ENCODE peak calls at places on chromosomes 2 and 18, in four cellular contexts. H, B, W and M are unnamed samples.

GRCh38 chr2:184611221-184612085 is 13.1 kb downstream of the ZNF804A start:
- DNase-seq in H (peak), B (no peak), W (no peak), M (no peak)

GRCh38 chr18:31042391-31043181 is at the start of gene DSC3:
- DNase-seq in H (peak), B (peak), W (peak), M (no peak)

GRCh38 chr2:134367915-134368911 is 114.3 kb downstream of the MGAT5 start:
- DNase-seq in H (no peak), B (no peak), W (no peak), M (no peak)

GRCh38 chr18:74775239-74775638 is 177.6 kb downstream of the ZNF407 start:
- DNase-seq in H (no peak), B (no peak), W (no peak), M (no peak)

GRCh38 chr2:99422599-99422998 is 67.2 kb downstream of the REV1 start:
- DNase-seq in H (no peak), B (no peak), W (no peak), M (no peak)

GRCh38 chr2:199734651-199735050 is 116.3 kb downstream of the FTCDNL1 start:
- DNase-seq in H (no peak), B (no peak), W (no peak), M (no peak)

GRCh38 chr2:29225814-29226213 is 110.6 kb downstream of the CLIP4 start:
- DNase-seq in H (no peak), B (peak), W (no peak), M (no peak)

GRCh38 chr18:36757081-36757480 is 71.7 kb downstream of the TPGS2 start:
- DNase-seq in H (peak), B (no peak), W (peak), M (no peak)

GRCh38 chr2:7368211-7368610 is 451.0 kb downstream of the RNF144A start:
- DNase-seq in H (no peak), B (no peak), W (no peak), M (no peak)

GRCh38 chr2:34401186-34401585 is 802.1 kb upstream of the FAM98A start:
- DNase-seq in H (no peak), B (no peak), W (no peak), M (no peak)

GRCh38 chr2:211692689-211693088 is 845.9 kb downstream of the ERBB4 start:
- DNase-seq in H (no peak), B (no peak), W (no peak), M (no peak)
- H2BK12ac ChIP-seq in H (no peak), B (no peak), W (no peak), M (no peak)

GRCh38 chr2:69167469-69167822 is 154.5 kb downstream of the ANTXR1 start:
- DNase-seq in H (no peak), B (no peak), W (no peak), M (no peak)
- H2BK12ac ChIP-seq in H (peak), B (no peak), W (no peak), M (no peak)

GRCh38 chr2:15919716-15920444 is 20.5 kb upstream of the MYCN start:
- DNase-seq in H (peak), B (no peak), W (no peak), M (no peak)
- H2BK12ac ChIP-seq in H (peak), B (no peak), W (no peak), M (no peak)

GRCh38 chr2:216069028-216069427 is 12.6 kb downstream of the PECR start:
- DNase-seq in H (no peak), B (no peak), W (no peak), M (no peak)
- H2BK12ac ChIP-seq in H (no peak), B (no peak), W (no peak), M (no peak)

DNA sequence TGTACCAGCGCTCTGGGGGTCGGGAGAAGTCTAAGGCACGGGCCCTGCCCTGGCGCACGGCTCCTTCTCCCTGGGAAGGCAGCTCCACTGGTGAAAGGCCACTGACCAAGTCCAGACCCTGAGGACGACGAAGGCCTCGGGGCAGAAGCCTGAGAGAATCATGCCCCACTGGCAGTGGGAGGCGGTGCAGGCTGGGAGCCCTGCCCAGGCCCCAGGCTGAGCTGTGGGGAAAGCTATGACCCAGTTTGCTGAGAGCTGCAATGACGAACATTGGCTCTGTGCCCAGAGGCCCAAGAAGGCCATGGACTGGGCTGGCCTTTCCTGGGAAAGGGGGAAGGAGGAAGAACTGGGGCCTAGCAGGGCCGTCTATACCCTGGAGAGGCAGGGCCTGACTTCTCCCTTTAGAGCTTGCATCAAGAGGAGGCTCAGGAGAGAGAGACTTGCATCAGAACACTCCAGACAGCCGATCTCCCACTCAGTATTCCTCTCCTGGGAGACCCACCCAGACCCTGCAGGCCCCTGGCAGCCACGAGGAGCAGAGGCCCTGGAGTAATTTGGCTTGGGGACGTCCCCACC is 32.9 kb downstream of the HS1BP3 start:
- DNase-seq in H (peak), B (no peak), W (no peak), M (no peak)
- H2BK12ac ChIP-seq in H (peak), B (no peak), W (no peak), M (no peak)